ENCODE peak calls at places on chromosomes 12 and 14, in five cellular contexts. L, Z, S, G and Q are unnamed samples.
A peak's percentile ranks its signal among the peaks of the same experiment; 100 is the strongest.

GRCh38 chr14:22906073-22906472 is 12.9 kb downstream of the RBM23 start:
- DNase-seq in L (no peak), Z (no peak), S (no peak), G (no peak), Q (no peak)

GRCh38 chr14:103638594-103638993 is 9.6 kb downstream of the KLC1 start:
- DNase-seq in S (no peak), L (no peak), G (no peak), Z (no peak), Q (no peak)

GRCh38 chr14:70333289-70333688 is 26.2 kb downstream of the COX16 start:
- DNase-seq in Z (no peak), L (no peak), S (no peak), G (no peak), Q (no peak)

GRCh38 chr12:28388879-28389278 is 198.6 kb downstream of the CCDC91 start:
- DNase-seq in S (no peak), G (no peak), L (no peak), Z (no peak), Q (no peak)

GRCh38 chr12:81329088-81329487 is 251.2 kb downstream of the ACSS3 start:
- DNase-seq in S (peak; percentile 41), G (peak; percentile 72), Z (no peak), L (no peak), Q (peak; percentile 11)

GRCh38 chr14:40981247-40981646 is 625.4 kb upstream of the LRFN5 start:
- DNase-seq in Z (no peak), S (no peak), L (no peak), G (no peak), Q (no peak)

GRCh38 chr14:50285861-50286260 is 26.2 kb downstream of the L2HGDH start:
- DNase-seq in S (no peak), Z (no peak), L (no peak), G (no peak), Q (no peak)

GRCh38 chr14:83566567-83566966 is 1963.4 kb upstream of the FLRT2 start:
- DNase-seq in G (no peak), Z (no peak), S (no peak), L (no peak), Q (no peak)

GRCh38 chr12:92739099-92739498 is 36.3 kb downstream of the PLEKHG7 start:
- DNase-seq in Z (no peak), S (peak; percentile 36), L (no peak), G (no peak), Q (no peak)

GRCh38 chr12:34606749-34607519 is 584.6 kb downstream of the ALG10 start:
- DNase-seq in S (no peak), L (no peak), Z (no peak), G (no peak), Q (no peak)

GRCh38 chr12:109717390-109718357 is 4.0 kb downstream of the FAM222A start:
- DNase-seq in L (no peak), Z (peak; percentile 45), S (no peak), G (no peak), Q (no peak)
- TF ChIP-seq CTCF in L (no peak), Z (no peak), S (no peak), G (no peak), Q (no peak)

DNA sequence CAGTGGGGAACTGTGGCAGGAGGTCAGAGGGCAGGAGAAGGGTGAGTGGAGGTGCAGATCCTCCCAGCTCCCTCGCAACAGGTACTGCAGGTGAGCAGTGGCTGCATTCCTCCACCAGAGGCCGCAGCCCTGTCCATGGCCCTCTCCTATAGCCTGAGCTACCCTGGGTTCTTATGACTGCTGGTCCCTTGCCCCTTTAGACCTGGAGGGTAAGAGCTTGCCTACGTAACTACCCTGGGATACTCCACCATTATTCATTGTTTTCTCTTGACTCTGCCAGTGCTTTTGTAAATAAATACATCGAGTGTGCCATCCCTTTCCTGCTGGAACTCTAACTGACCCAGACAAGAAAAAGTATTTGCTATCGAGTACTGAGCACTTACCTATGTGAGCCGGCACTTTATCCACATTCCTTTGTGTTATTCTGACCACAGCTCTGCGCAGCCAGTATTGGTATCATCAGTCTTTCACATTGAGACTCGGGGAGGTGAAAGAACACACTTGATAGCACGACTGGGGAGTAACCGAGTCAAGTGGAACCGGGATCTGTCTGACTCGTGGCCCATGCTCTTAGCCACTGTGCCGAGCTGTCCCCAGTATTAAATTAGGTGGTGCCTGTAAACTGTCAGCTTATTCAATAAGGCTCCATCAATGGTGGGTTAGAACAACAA is 38.5 kb downstream of the LTBP2 start:
- DNase-seq in S (no peak), G (peak; percentile 74), Z (no peak), L (no peak), Q (no peak)
- TF ChIP-seq CTCF in S (no peak), G (peak; percentile 69), Z (no peak), L (no peak), Q (no peak)

GRCh38 chr12:100266802-100267602 is at the start of the genes DEPDC4 and SCYL2:
- DNase-seq in Z (peak; percentile 97), G (peak; percentile 96), L (peak; percentile 88), S (peak; percentile 99), Q (peak; percentile 98)
- TF ChIP-seq CTCF in Z (no peak), G (no peak), L (peak; percentile 9), S (no peak), Q (no peak)

DNA sequence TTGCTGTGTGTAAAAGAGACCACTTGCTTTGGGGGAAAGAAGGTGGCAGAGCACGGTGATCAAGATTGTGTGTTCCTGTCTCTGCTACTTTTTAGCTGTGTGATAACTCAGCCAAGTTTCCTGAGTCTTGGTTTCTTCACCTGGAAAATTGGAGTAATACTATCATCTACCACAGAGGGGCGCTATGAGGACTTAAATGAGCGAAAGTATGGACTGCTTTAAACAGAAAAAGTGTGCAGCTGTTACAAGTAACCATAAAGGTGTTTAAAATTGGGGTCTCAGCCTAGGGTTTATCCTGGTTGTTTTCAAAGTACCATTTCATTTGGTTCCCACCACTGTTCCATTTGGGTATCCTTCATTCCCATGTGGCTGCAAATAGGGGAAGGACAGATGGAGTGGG is 65.9 kb upstream of the WSCD2 start:
- DNase-seq in L (no peak), G (no peak), Z (no peak), S (no peak), Q (no peak)
- TF ChIP-seq CTCF in L (peak; percentile 18), G (peak; percentile 83), Z (no peak), S (peak; percentile 10), Q (peak; percentile 49)

GRCh38 chr14:65412189-65412846 is at the start of gene FUT8:
- DNase-seq in S (peak; percentile 96), Z (peak; percentile 96), L (peak; percentile 78), G (peak; percentile 96), Q (peak; percentile 97)

GRCh38 chr14:65413739-65414045 is 1.2 kb downstream of the FUT8 start:
- DNase-seq in S (peak; percentile 33), Z (no peak), L (no peak), G (no peak), Q (no peak)

GRCh38 chr14:65415613-65416012 is 3.1 kb downstream of the FUT8 start:
- DNase-seq in G (no peak), Z (no peak), L (no peak), S (no peak), Q (no peak)

GRCh38 chr14:65412881-65413738 is 580 bp downstream of the FUT8 start:
- DNase-seq in G (peak; percentile 62), Z (no peak), S (peak; percentile 74), L (no peak), Q (no peak)

GRCh38 chr14:65414961-65415589 is 2.5 kb downstream of the FUT8 start:
- DNase-seq in L (no peak), S (peak; percentile 72), G (no peak), Z (no peak), Q (no peak)
- TF ChIP-seq CTCF in L (peak; percentile 57), S (peak; percentile 44), G (peak; percentile 70), Z (peak; percentile 37), Q (peak; percentile 44)

GRCh38 chr14:56555921-56556570 is 23.6 kb upstream of the TMEM260 start:
- DNase-seq in G (no peak), Z (no peak), S (peak; percentile 55), L (no peak), Q (no peak)
- TF ChIP-seq CTCF in G (peak; percentile 88), Z (no peak), S (peak; percentile 66), L (peak; percentile 59), Q (peak; percentile 58)

GRCh38 chr12:69548687-69549086 is 36.6 kb upstream of the CCT2 start:
- DNase-seq in L (no peak), Z (no peak), S (no peak), G (no peak), Q (no peak)

GRCh38 chr12:69544087-69544486 is 41.2 kb upstream of the CCT2 start:
- DNase-seq in Z (no peak), G (no peak), L (no peak), S (no peak), Q (no peak)

GRCh38 chr12:69545081-69545480 is 40.2 kb upstream of the CCT2 start:
- DNase-seq in G (no peak), Z (no peak), S (peak; percentile 12), L (no peak), Q (no peak)

GRCh38 chr12:69550951-69551350 is 34.3 kb upstream of the CCT2 start:
- DNase-seq in G (no peak), Z (no peak), S (no peak), L (no peak), Q (no peak)

DNA sequence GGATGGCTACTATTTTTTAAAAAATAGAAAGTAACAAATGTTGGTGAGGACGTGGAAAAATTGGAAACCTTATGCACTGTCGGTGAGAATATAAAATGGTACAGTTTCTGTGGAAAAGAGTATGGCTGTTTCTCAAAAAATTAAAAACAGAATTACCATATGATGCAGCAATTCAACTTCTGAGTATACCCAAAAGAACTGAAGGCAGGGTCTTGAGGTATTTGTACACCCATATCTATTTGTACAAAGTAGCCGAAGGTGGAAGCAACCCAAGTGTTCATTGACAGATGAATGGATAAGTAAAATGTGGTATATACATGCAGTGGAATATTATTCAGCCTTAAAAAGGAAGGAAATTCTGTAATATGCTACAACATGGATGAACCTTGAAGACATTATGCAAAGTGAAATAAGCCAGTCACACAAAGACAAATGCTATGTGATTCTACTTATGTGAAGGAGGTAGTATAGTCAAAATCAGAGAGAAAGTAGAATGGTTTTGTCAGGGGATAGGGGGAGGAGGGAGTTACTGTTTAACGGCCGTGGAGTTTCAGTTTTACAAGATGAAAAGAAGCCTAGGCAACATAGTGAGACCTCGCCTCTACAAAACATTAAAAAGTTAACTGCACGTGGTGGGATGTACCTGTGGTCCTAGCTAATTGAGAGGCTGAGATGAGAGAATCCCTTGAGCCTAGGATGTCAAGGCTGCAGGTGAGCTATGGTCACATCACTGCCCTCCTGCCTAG is 38.4 kb upstream of the CCT2 start:
- DNase-seq in G (no peak), L (no peak), Z (no peak), S (no peak), Q (no peak)
- TF ChIP-seq CTCF in G (no peak), L (no peak), Z (no peak), S (no peak), Q (no peak)

GRCh38 chr14:45810152-45810872 is 557.3 kb upstream of the MIS18BP1 start:
- DNase-seq in L (no peak), S (no peak), G (no peak), Z (no peak), Q (no peak)
- TF ChIP-seq CTCF in L (peak; percentile 20), S (no peak), G (peak; percentile 61), Z (no peak), Q (peak; percentile 26)